ENCODE peak calls at places on chromosomes 3 and 15, in seven cellular contexts. G, F, C, B, O, P and S are unnamed samples.

GRCh38 chr3:171490901-171491300 is 30.7 kb upstream of the TNIK start:
- DNase-seq in G (no peak), F (no peak), C (no peak), B (peak; percentile 55), O (no peak), P (no peak), S (no peak)

GRCh38 chr3:33426068-33426467 is 14.1 kb downstream of the UBP1 start:
- DNase-seq in G (no peak), F (no peak), C (no peak), B (no peak), O (no peak), P (no peak), S (no peak)

GRCh38 chr3:97863025-97863424 is 41.2 kb downstream of the CRYBG3 start:
- DNase-seq in G (no peak), F (no peak), C (no peak), B (peak; percentile 55), O (no peak), P (no peak), S (no peak)

GRCh38 chr3:79767194-79767952 is 425 bp downstream of the ROBO1 start:
- DNase-seq in G (peak; percentile 34), F (peak; percentile 48), C (no peak), B (no peak), O (no peak), P (no peak), S (no peak)

GRCh38 chr15:70559840-70560239 is 203.5 kb downstream of the UACA start:
- DNase-seq in G (no peak), F (no peak), C (no peak), B (no peak), O (no peak), P (no peak), S (no peak)

GRCh38 chr3:130582457-130583155 is 65.6 kb downstream of the COL6A6 start:
- DNase-seq in G (no peak), F (no peak), C (no peak), B (no peak), O (no peak), P (no peak), S (no peak)

GRCh38 chr15:55789066-55789660 is 46.2 kb upstream of the PRTG start:
- DNase-seq in G (no peak), F (no peak), C (no peak), B (peak; percentile 12), O (peak; percentile 23), P (peak; percentile 16), S (peak; percentile 41)

GRCh38 chr3:96813820-96814580 is 394 bp upstream of the EPHA6 start:
- DNase-seq in G (peak; percentile 46), F (peak; percentile 57), C (no peak), B (peak; percentile 6), O (no peak), P (no peak), S (no peak)

GRCh38 chr15:23750179-23750578 is 63.1 kb upstream of the NDN start:
- DNase-seq in G (no peak), F (no peak), C (no peak), B (no peak), O (no peak), P (no peak), S (no peak)

GRCh38 chr15:81000144-81000625 is 538 bp upstream of the TLNRD1 start:
- DNase-seq in G (peak; percentile 30), F (no peak), C (no peak), B (no peak), O (no peak), P (no peak), S (no peak)

GRCh38 chr3:184549793-184550585 is 11.6 kb upstream of the EPHB3 start:
- DNase-seq in G (no peak), F (no peak), C (no peak), B (no peak), O (no peak), P (no peak), S (no peak)

GRCh38 chr3:74268753-74269152 is 345.7 kb downstream of the CNTN3 start:
- DNase-seq in G (no peak), F (no peak), C (no peak), B (no peak), O (no peak), P (no peak), S (no peak)

GRCh38 chr3:195762611-195763247 is 42.0 kb downstream of the MUC20 start:
- DNase-seq in G (no peak), F (no peak), C (no peak), B (no peak), O (no peak), P (no peak), S (no peak)

GRCh38 chr3:190531406-190531805 is 17.5 kb downstream of the IL1RAP start:
- DNase-seq in G (no peak), F (no peak), C (no peak), B (no peak), O (no peak), P (no peak), S (no peak)

GRCh38 chr3:8837172-8837571 is 67.8 kb upstream of the OXTR start:
- DNase-seq in G (peak; percentile 73), F (no peak), C (no peak), B (no peak), O (no peak), P (no peak), S (no peak)

GRCh38 chr3:192745150-192745549 is 17.8 kb upstream of the FGF12 start:
- DNase-seq in G (no peak), F (no peak), C (no peak), B (no peak), O (no peak), P (no peak), S (no peak)

GRCh38 chr3:187947927-187948682 is 202.8 kb upstream of the BCL6 start:
- DNase-seq in G (no peak), F (no peak), C (no peak), B (no peak), O (no peak), P (no peak), S (no peak)

GRCh38 chr3:111803123-111803593 is 55.9 kb upstream of the PHLDB2 start:
- DNase-seq in G (peak; percentile 99), F (no peak), C (peak; percentile 12), B (peak; percentile 88), O (peak; percentile 76), P (peak; percentile 27), S (no peak)

GRCh38 chr15:99536422-99537033 is 29.3 kb upstream of the MEF2A start:
- DNase-seq in G (peak; percentile 44), F (no peak), C (peak; percentile 65), B (no peak), O (peak; percentile 76), P (no peak), S (no peak)

GRCh38 chr3:128094295-128095151 is 29.1 kb downstream of the RUVBL1 start:
- DNase-seq in G (no peak), F (no peak), C (no peak), B (no peak), O (no peak), P (no peak), S (no peak)

GRCh38 chr3:192060160-192060783 is 599.3 kb downstream of the PYDC2 start:
- DNase-seq in G (no peak), F (peak; percentile 55), C (no peak), B (no peak), O (no peak), P (no peak), S (no peak)

DNA sequence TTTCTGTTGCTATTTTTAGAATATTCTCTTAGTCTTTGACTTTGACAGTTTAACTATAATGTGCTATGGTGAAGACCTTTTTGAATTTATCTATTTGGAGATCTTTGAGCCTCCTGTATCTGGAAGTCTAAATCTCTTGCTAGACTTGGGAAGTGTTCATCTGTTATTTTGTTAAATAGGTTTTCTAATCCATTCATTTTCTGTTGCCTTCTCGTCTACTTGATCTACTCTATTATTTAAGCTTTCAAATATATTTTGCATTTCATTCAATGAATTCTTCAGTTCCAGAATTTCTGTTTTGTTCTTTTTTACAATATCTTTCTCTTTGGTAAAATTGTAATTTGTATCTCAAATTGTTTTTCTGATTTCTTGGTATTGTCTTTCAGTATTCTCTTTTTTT is 47.8 kb downstream of the LEKR1 start:
- DNase-seq in G (no peak), F (no peak), C (no peak), B (no peak), O (no peak), P (no peak), S (no peak)
- H3K9me3 ChIP-seq in G (no peaks in the 10 kb centered on the region), F (no peaks in the 10 kb centered on the region), C (no peaks in the 10 kb centered on the region), B (no peaks in the 10 kb centered on the region), O (no peaks in the 10 kb centered on the region), P (no peaks in the 10 kb centered on the region), S (peaks cover 4% of the 10 kb centered on the region)

DNA sequence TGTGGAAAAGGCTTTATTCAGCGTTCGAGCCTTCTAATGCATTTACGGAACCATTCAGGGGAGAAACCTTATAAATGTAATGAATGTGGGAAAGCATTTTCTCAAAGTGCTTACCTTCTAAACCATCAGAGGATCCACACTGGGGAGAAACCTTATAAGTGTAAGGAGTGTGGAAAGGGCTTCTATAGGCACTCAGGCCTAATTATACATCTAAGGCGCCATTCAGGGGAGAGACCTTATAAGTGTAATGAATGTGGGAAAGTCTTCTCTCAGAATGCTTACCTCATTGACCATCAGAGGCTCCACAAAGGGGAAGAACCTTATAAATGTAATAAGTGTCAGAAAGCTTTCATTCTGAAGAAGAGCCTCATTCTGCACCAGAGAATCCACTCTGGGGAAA is 6.2 kb upstream of the ZNF35 start:
- DNase-seq in G (no peak), F (no peak), C (no peak), B (no peak), O (no peak), P (no peak), S (no peak)
- H3K9me3 ChIP-seq in G (peaks cover 7% of the 10 kb centered on the region), F (peaks cover 28% of the 10 kb centered on the region), C (peaks cover 31% of the 10 kb centered on the region), B (no peaks in the 10 kb centered on the region), O (peaks cover 34% of the 10 kb centered on the region), P (peaks cover 9% of the 10 kb centered on the region), S (peaks cover 36% of the 10 kb centered on the region)

DNA sequence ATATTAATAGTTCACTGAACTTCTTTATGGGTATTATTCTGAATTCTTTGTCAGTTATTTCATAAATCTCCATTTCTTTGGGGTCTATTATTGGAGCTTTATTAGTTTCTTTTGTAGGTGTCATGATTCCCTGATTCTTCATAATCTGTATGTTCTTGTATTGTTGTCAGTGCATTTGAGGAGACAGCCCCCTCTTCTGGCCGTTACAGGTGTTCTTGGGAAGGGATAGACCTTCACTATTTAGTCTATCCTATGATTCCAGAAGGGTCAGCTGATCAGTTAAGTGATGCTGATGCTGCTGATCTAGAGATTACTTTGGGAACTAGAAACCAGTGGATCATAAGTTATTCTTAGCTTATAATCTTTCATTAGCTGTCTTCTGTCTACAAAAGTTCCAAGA is 34.9 kb downstream of the TMEM39A start:
- DNase-seq in G (no peak), F (no peak), C (no peak), B (no peak), O (no peak), P (no peak), S (no peak)
- H3K9me3 ChIP-seq in G (no peaks in the 10 kb centered on the region), F (peaks cover 12% of the 10 kb centered on the region), C (peaks cover 34% of the 10 kb centered on the region), B (no peaks in the 10 kb centered on the region), O (no peaks in the 10 kb centered on the region), P (no peaks in the 10 kb centered on the region), S (peaks cover 23% of the 10 kb centered on the region)

GRCh38 chr15:97502038-97502437 is 458.5 kb upstream of the ARRDC4 start:
- DNase-seq in G (peak; percentile 27), F (no peak), C (no peak), B (no peak), O (no peak), P (no peak), S (no peak)
- H3K9me3 ChIP-seq in G (no peaks in the 10 kb centered on the region), F (no peaks in the 10 kb centered on the region), C (no peaks in the 10 kb centered on the region), B (no peaks in the 10 kb centered on the region), O (no peaks in the 10 kb centered on the region), P (no peaks in the 10 kb centered on the region), S (peaks cover 2% of the 10 kb centered on the region)